ENCODE peak calls at places on chromosomes 11 and 22, in seven cellular contexts. Z, E, B, A, S, H and W are unnamed samples.

GRCh38 chr11:15883349-15883961 is 472.9 kb downstream of the SOX6 start:
- DNase-seq in Z (peak; percentile 23), E (no peak), B (no peak), A (no peak), S (no peak), H (no peak), W (no peak)

GRCh38 chr11:17544181-17544622 is at the start of gene USH1C:
- DNase-seq in Z (no peak), E (peak; percentile 73), B (peak; percentile 30), A (no peak), S (no peak), H (no peak), W (peak; percentile 83)

GRCh38 chr11:107921997-107922396 is 6.3 kb upstream of the RAB39A start:
- DNase-seq in Z (no peak), E (no peak), B (no peak), A (no peak), S (no peak), H (no peak), W (no peak)

GRCh38 chr11:22808559-22809197 is 20.9 kb downstream of the SVIP start:
- DNase-seq in Z (peak; percentile 53), E (no peak), B (no peak), A (peak; percentile 37), S (no peak), H (no peak), W (no peak)

GRCh38 chr11:75562836-75563484 is 907 bp downstream of the SERPINH1 start:
- DNase-seq in Z (peak; percentile 77), E (no peak), B (peak; percentile 53), A (peak; percentile 81), S (no peak), H (no peak), W (peak; percentile 71)

GRCh38 chr11:102664001-102664752 is 39.0 kb upstream of the MMP20 start:
- DNase-seq in Z (no peak), E (no peak), B (no peak), A (no peak), S (no peak), H (no peak), W (no peak)

GRCh38 chr11:114354076-114354475 is 46.2 kb downstream of the C11orf71 start:
- DNase-seq in Z (no peak), E (no peak), B (no peak), A (no peak), S (no peak), H (peak; percentile 62), W (no peak)

GRCh38 chr11:128548655-128549255 is 38.6 kb downstream of the ETS1 start:
- DNase-seq in Z (peak; percentile 84), E (peak; percentile 91), B (peak; percentile 44), A (peak; percentile 85), S (no peak), H (no peak), W (peak; percentile 87)

GRCh38 chr11:102966011-102966410 is 10.5 kb upstream of the MMP13 start:
- DNase-seq in Z (no peak), E (no peak), B (no peak), A (no peak), S (no peak), H (no peak), W (no peak)

GRCh38 chr11:111348147-111348546 is 30.9 kb downstream of the POU2AF1 start:
- DNase-seq in Z (no peak), E (no peak), B (no peak), A (no peak), S (no peak), H (no peak), W (no peak)

GRCh38 chr11:134749040-134749586 is 337.1 kb upstream of the B3GAT1 start:
- DNase-seq in Z (no peak), E (peak; percentile 14), B (no peak), A (no peak), S (no peak), H (no peak), W (no peak)

GRCh38 chr11:2816941-2817421 is 68.6 kb downstream of the CDKN1C start:
- DNase-seq in Z (no peak), E (peak; percentile 44), B (no peak), A (no peak), S (no peak), H (peak; percentile 66), W (no peak)

GRCh38 chr11:100687630-100688395 is 725 bp downstream of the ARHGAP42 start:
- DNase-seq in Z (peak; percentile 66), E (peak; percentile 80), B (peak; percentile 81), A (peak; percentile 59), S (no peak), H (peak; percentile 45), W (no peak)

GRCh38 chr11:135074397-135074998 is 662.5 kb upstream of the B3GAT1 start:
- DNase-seq in Z (no peak), E (no peak), B (no peak), A (no peak), S (no peak), H (no peak), W (no peak)

GRCh38 chr11:79594839-79595238 is 154.0 kb upstream of the TENM4 start:
- DNase-seq in Z (no peak), E (no peak), B (no peak), A (no peak), S (no peak), H (no peak), W (no peak)

GRCh38 chr11:123357990-123358827 is 71.9 kb upstream of the GRAMD1B start:
- DNase-seq in Z (no peak), E (peak; percentile 71), B (peak; percentile 60), A (peak; percentile 21), S (peak; percentile 34), H (no peak), W (no peak)

GRCh38 chr11:26025680-26026079 is 306.2 kb upstream of the ANO3 start:
- DNase-seq in Z (no peak), E (no peak), B (no peak), A (no peak), S (no peak), H (no peak), W (no peak)

GRCh38 chr22:30806391-30806861 is 111.8 kb downstream of the OSBP2 start:
- DNase-seq in Z (no peak), E (no peak), B (peak; percentile 54), A (no peak), S (no peak), H (no peak), W (no peak)

GRCh38 chr22:38305481-38306448 is 11.5 kb downstream of the CSNK1E start:
- DNase-seq in Z (no peak), E (no peak), B (no peak), A (no peak), S (peak; percentile 89), H (no peak), W (no peak)

GRCh38 chr11:72719144-72719543 is 33.1 kb downstream of the ARAP1 start:
- DNase-seq in Z (peak; percentile 65), E (no peak), B (peak; percentile 44), A (no peak), S (no peak), H (no peak), W (peak; percentile 20)

GRCh38 chr11:27861706-27862430 is 161.6 kb upstream of the BDNF start:
- DNase-seq in Z (no peak), E (no peak), B (no peak), A (no peak), S (no peak), H (peak; percentile 71), W (no peak)

GRCh38 chr11:75072582-75072981 is 24.1 kb downstream of the OR2AT4 start:
- DNase-seq in Z (no peak), E (no peak), B (no peak), A (no peak), S (no peak), H (no peak), W (no peak)

GRCh38 chr11:123069878-123070821 is 8.2 kb upstream of the HSPA8 start:
- DNase-seq in Z (no peak), E (no peak), B (no peak), A (no peak), S (no peak), H (no peak), W (no peak)

GRCh38 chr11:114472661-114473060 is 33.4 kb downstream of the REXO2 start:
- DNase-seq in Z (no peak), E (no peak), B (no peak), A (no peak), S (no peak), H (no peak), W (no peak)

GRCh38 chr11:10653242-10653641 is 40.3 kb downstream of the IRAG1 start:
- DNase-seq in Z (no peak), E (no peak), B (no peak), A (no peak), S (no peak), H (no peak), W (no peak)

GRCh38 chr11:79369094-79369493 is 71.7 kb downstream of the TENM4 start:
- DNase-seq in Z (no peak), E (no peak), B (peak; percentile 16), A (no peak), S (no peak), H (no peak), W (no peak)

GRCh38 chr11:1436468-1437030 is 46.8 kb downstream of the BRSK2 start:
- DNase-seq in Z (no peak), E (no peak), B (no peak), A (no peak), S (no peak), H (no peak), W (no peak)

GRCh38 chr22:21941921-21942320 is 10.7 kb downstream of the PPM1F start:
- DNase-seq in Z (no peak), E (no peak), B (no peak), A (no peak), S (no peak), H (no peak), W (no peak)
- H3K27ac ChIP-seq in Z (peak overlapping the region; percentile 98), E (peak overlapping the region; percentile 88), B (no peak overlapping the region), A (peak overlapping the region; percentile 45), S (no peak overlapping the region), H (peak overlapping the region; percentile 95), W (peak overlapping the region; percentile 98)

DNA sequence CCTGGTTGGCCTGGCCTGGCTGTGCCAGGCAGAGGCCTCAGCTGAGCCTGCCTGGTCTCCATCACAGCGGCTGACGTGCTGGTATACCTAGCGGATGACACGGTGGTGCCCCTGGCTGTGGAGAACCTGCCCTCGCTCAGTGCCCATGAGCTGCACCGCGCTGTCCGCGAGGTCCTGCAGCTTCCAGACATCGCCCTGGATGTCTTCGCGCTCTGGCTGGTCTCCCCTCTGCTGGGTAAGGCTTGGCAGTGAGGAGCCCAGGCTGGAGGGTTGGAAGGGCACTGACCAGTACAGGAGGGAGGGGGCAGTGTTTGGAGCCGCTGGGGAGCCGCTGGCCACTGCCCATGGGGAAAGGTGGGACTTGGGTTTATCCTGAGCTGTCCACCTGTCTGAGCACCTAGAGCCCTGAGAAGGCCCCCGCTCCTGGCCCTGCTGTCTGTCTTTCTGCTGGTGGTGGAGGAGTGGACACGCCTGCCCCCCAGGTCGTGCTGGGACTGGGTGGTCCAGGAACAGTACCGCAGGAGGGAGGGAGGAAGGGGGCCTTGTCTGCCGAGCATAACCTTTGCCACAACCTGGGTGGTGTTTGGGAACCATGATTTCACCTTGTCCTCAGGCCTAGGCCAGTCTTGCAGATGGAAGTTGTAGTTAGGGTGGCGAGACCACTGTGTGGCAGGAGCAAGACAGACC is 3.0 kb downstream of the FRMD8 start:
- DNase-seq in Z (no peak), E (peak; percentile 68), B (no peak), A (no peak), S (no peak), H (no peak), W (no peak)
- H3K4me3 ChIP-seq in Z (no peak overlapping the region), E (peak overlapping the region; percentile 3), B (no peak overlapping the region), A (no peak overlapping the region), S (peak overlapping the region; percentile 50), H (no peak overlapping the region), W (no peak overlapping the region)

GRCh38 chr11:8839306-8839956 is 71.6 kb upstream of the AKIP1 start:
- DNase-seq in Z (no peak), E (peak; percentile 46), B (no peak), A (no peak), S (no peak), H (no peak), W (no peak)
- TF ChIP-seq CTCF in Z (no peak), E (no peak), B (no peak), A (no peak), S (no peak), H (no peak), W (no peak)

GRCh38 chr22:18064636-18065035 is 13.2 kb upstream of the PEX26 start:
- DNase-seq in Z (no peak), E (peak; percentile 17), B (no peak), A (no peak), S (no peak), H (no peak), W (no peak)
- H3K27ac ChIP-seq in Z (no peak overlapping the region), E (no peak overlapping the region), B (no peak overlapping the region), A (no peak overlapping the region), S (no peak overlapping the region), H (no peak overlapping the region), W (no peak overlapping the region)